ENCODE peak calls at places on chromosomes 7 and 10, in eight cellular contexts. O, G, B, S, V, U, X and Y are unnamed samples.
A peak's percentile ranks its signal among the peaks of the same experiment; 100 is the strongest.

GRCh38 chr10:93947055-93947454 is 46.7 kb upstream of the PLCE1 start:
- DNase-seq in B (no peak), X (no peak), S (peak; percentile 27), U (peak; percentile 43), V (no peak), G (no peak), O (no peak), Y (no peak)

GRCh38 chr10:120005408-120006280 is 113.1 kb downstream of the SEC23IP start:
- DNase-seq in V (no peak), U (no peak), O (no peak), G (peak; percentile 11), B (no peak), X (no peak), S (no peak), Y (no peak)

GRCh38 chr10:51700228-51700835 is 937 bp upstream of the CSTF2T start:
- DNase-seq in S (no peak), G (peak; percentile 3), B (no peak), O (no peak), X (no peak), U (peak; percentile 45), V (no peak), Y (no peak)

GRCh38 chr10:59865101-59865500 is 41.3 kb downstream of the CCDC6 start:
- DNase-seq in S (no peak), X (no peak), O (no peak), U (peak; percentile 84), G (no peak), V (no peak), B (no peak), Y (no peak)

GRCh38 chr7:4143511-4144160 is 538.5 kb upstream of the FOXK1 start:
- DNase-seq in X (peak; percentile 51), V (no peak), S (no peak), B (no peak), U (no peak), G (no peak), O (no peak), Y (no peak)

GRCh38 chr7:123398931-123399330 is 135.5 kb downstream of the IQUB start:
- DNase-seq in B (no peak), G (no peak), O (no peak), U (no peak), S (no peak), V (no peak), X (no peak), Y (no peak)

GRCh38 chr7:131444683-131445082 is 111.7 kb downstream of the PODXL start:
- DNase-seq in X (no peak), G (no peak), B (no peak), O (no peak), U (no peak), S (no peak), V (no peak), Y (no peak)

GRCh38 chr7:47622946-47623640 is 41.2 kb upstream of the TNS3 start:
- DNase-seq in B (no peak), S (peak; percentile 82), U (peak; percentile 55), V (no peak), G (no peak), O (no peak), X (no peak), Y (no peak)

GRCh38 chr7:140719711-140720110 is 23.2 kb downstream of the NDUFB2 start:
- DNase-seq in B (no peak), U (peak; percentile 5), O (no peak), X (no peak), S (no peak), G (no peak), V (no peak), Y (no peak)

GRCh38 chr10:4255751-4256150 is 470.7 kb upstream of the KLF6 start:
- DNase-seq in S (no peak), B (no peak), V (no peak), O (no peak), U (peak; percentile 59), X (no peak), G (no peak), Y (no peak)

GRCh38 chr7:90320801-90321494 is at the start of gene FAM237B:
- DNase-seq in O (no peak), S (no peak), V (no peak), B (peak; percentile 11), X (no peak), G (no peak), U (no peak), Y (no peak)

GRCh38 chr10:71946700-71947099 is 17.5 kb upstream of the CHST3 start:
- DNase-seq in X (no peak), O (no peak), B (no peak), U (no peak), G (peak; percentile 63), S (no peak), V (no peak), Y (no peak)

GRCh38 chr7:7173956-7174632 is 8.2 kb upstream of the C1GALT1 start:
- DNase-seq in O (no peak), V (no peak), X (no peak), B (no peak), S (no peak), U (peak; percentile 79), G (no peak), Y (no peak)